ENCODE peak calls at places on chromosome 1, in seven cellular contexts. M, F, L, R, Q, E and O are unnamed samples.

GRCh38 chr1:99963041-99963795 is 6.6 kb upstream of the SLC35A3 start:
- DNase-seq in M (peak; percentile 19), F (no peak), L (no peak), R (no peak), Q (no peak), E (no peak), O (no peak)

GRCh38 chr1:215282557-215282956 is 200.0 kb downstream of the KCNK2 start:
- DNase-seq in M (no peak), F (no peak), L (no peak), R (no peak), Q (no peak), E (no peak), O (no peak)

GRCh38 chr1:205502992-205503391 is 1.5 kb upstream of the CDK18 start:
- DNase-seq in M (no peak), F (no peak), L (no peak), R (no peak), Q (no peak), E (no peak), O (no peak)

GRCh38 chr1:193104496-193104905 is 713 bp downstream of the GLRX2 start:
- DNase-seq in M (peak; percentile 26), F (peak; percentile 19), L (peak; percentile 85), R (peak; percentile 55), Q (peak; percentile 38), E (peak; percentile 41), O (no peak)

GRCh38 chr1:200795151-200795550 is 56.5 kb downstream of the CAMSAP2 start:
- DNase-seq in M (no peak), F (no peak), L (no peak), R (no peak), Q (no peak), E (no peak), O (no peak)

GRCh38 chr1:54028306-54029251 is 10.6 kb upstream of the LDLRAD1 start:
- DNase-seq in M (no peak), F (no peak), L (no peak), R (no peak), Q (no peak), E (no peak), O (no peak)

GRCh38 chr1:164092603-164093353 is 466.2 kb upstream of the PBX1 start:
- DNase-seq in M (no peak), F (no peak), L (no peak), R (no peak), Q (no peak), E (no peak), O (no peak)

GRCh38 chr1:241271427-241271826 is 85.6 kb downstream of the RGS7 start:
- DNase-seq in M (no peak), F (no peak), L (no peak), R (no peak), Q (no peak), E (no peak), O (no peak)

GRCh38 chr1:79322511-79323027 is 316.0 kb upstream of the ADGRL4 start:
- DNase-seq in M (no peak), F (no peak), L (no peak), R (no peak), Q (no peak), E (no peak), O (no peak)

GRCh38 chr1:87398644-87399043 is 70.0 kb downstream of the LMO4 start:
- DNase-seq in M (peak; percentile 17), F (no peak), L (no peak), R (no peak), Q (no peak), E (no peak), O (no peak)

GRCh38 chr1:185156321-185156853 is 366 bp downstream of the TRMT1L start:
- DNase-seq in M (peak; percentile 31), F (no peak), L (no peak), R (no peak), Q (no peak), E (no peak), O (no peak)

GRCh38 chr1:69911301-69911801 is 294.0 kb downstream of the LRRC40 start:
- DNase-seq in M (peak; percentile 5), F (no peak), L (no peak), R (no peak), Q (no peak), E (no peak), O (no peak)

GRCh38 chr1:209106237-209106741 is 477.2 kb upstream of the CAMK1G start:
- DNase-seq in M (peak; percentile 22), F (no peak), L (no peak), R (no peak), Q (no peak), E (no peak), O (no peak)